ENCODE peak calls at places on chromosomes 4 and X, in seven cellular contexts. One of them, this sample, is unnamed.

GRCh38 chrX:20233336-20233735 is 33.4 kb downstream of the RPS6KA3 start:
- DNase-seq in nephron progenitor cell: no peak
- DNase-seq in stimulated activated CD4-positive, alpha-beta T cell treated with anti-CD3 and anti-CD28 coated beads, TNF-alpha, amount 100 ng/mL, for 48 hours: no peak
- DNase-seq in IMR-90: no peak
- DNase-seq in AML-193: no peak
- DNase-seq in nucleus accumbens: no peak
- DNase-seq in amygdala: no peak
- DNase-seq in this sample: no peak

GRCh38 chrX:10832103-10832502 is 211.7 kb upstream of the MID1 start:
- DNase-seq in nephron progenitor cell: no peak
- DNase-seq in stimulated activated CD4-positive, alpha-beta T cell treated with anti-CD3 and anti-CD28 coated beads, TNF-alpha, amount 100 ng/mL, for 48 hours: no peak
- DNase-seq in IMR-90: no peak
- DNase-seq in AML-193: no peak
- DNase-seq in nucleus accumbens: no peak
- DNase-seq in amygdala: no peak
- DNase-seq in this sample: no peak

GRCh38 chr4:110865611-110866254 is 242.9 kb upstream of the PITX2 start:
- DNase-seq in nephron progenitor cell: no peak
- DNase-seq in stimulated activated CD4-positive, alpha-beta T cell treated with anti-CD3 and anti-CD28 coated beads, TNF-alpha, amount 100 ng/mL, for 48 hours: no peak
- DNase-seq in IMR-90: peak; percentile 55
- DNase-seq in AML-193: no peak
- DNase-seq in nucleus accumbens: no peak
- DNase-seq in amygdala: no peak
- DNase-seq in this sample: peak; percentile 75

GRCh38 chr4:53355919-53356521 is 9.8 kb downstream of the SCFD2 start:
- DNase-seq in nephron progenitor cell: no peak
- DNase-seq in stimulated activated CD4-positive, alpha-beta T cell treated with anti-CD3 and anti-CD28 coated beads, TNF-alpha, amount 100 ng/mL, for 48 hours: no peak
- DNase-seq in IMR-90: no peak
- DNase-seq in AML-193: no peak
- DNase-seq in nucleus accumbens: no peak
- DNase-seq in amygdala: no peak
- DNase-seq in this sample: no peak

GRCh38 chr4:68369474-68369805 is 19.6 kb upstream of the YTHDC1 start:
- DNase-seq in nephron progenitor cell: no peak
- DNase-seq in stimulated activated CD4-positive, alpha-beta T cell treated with anti-CD3 and anti-CD28 coated beads, TNF-alpha, amount 100 ng/mL, for 48 hours: no peak
- DNase-seq in IMR-90: no peak
- DNase-seq in AML-193: no peak
- DNase-seq in nucleus accumbens: no peak
- DNase-seq in amygdala: no peak
- DNase-seq in this sample: peak; percentile 40

GRCh38 chr4:472881-473574 is 25.9 kb downstream of the ZNF721 start:
- DNase-seq in nephron progenitor cell: no peak
- DNase-seq in stimulated activated CD4-positive, alpha-beta T cell treated with anti-CD3 and anti-CD28 coated beads, TNF-alpha, amount 100 ng/mL, for 48 hours: no peak
- DNase-seq in IMR-90: peak; percentile 0
- DNase-seq in AML-193: no peak
- DNase-seq in nucleus accumbens: no peak
- DNase-seq in amygdala: peak; percentile 38
- DNase-seq in this sample: peak; percentile 6

GRCh38 chr4:46016306-46016705 is 107.5 kb downstream of the GABRG1 start:
- DNase-seq in nephron progenitor cell: peak; percentile 35
- DNase-seq in stimulated activated CD4-positive, alpha-beta T cell treated with anti-CD3 and anti-CD28 coated beads, TNF-alpha, amount 100 ng/mL, for 48 hours: no peak
- DNase-seq in IMR-90: no peak
- DNase-seq in AML-193: no peak
- DNase-seq in nucleus accumbens: no peak
- DNase-seq in amygdala: no peak
- DNase-seq in this sample: no peak

GRCh38 chrX:10922158-10922557 is 189.0 kb upstream of the HCCS start:
- DNase-seq in nephron progenitor cell: no peak
- DNase-seq in stimulated activated CD4-positive, alpha-beta T cell treated with anti-CD3 and anti-CD28 coated beads, TNF-alpha, amount 100 ng/mL, for 48 hours: no peak
- DNase-seq in IMR-90: peak; percentile 86
- DNase-seq in AML-193: no peak
- DNase-seq in nucleus accumbens: no peak
- DNase-seq in amygdala: no peak
- DNase-seq in this sample: peak; percentile 73

GRCh38 chr4:8403981-8404380 is 36.5 kb downstream of the ACOX3 start:
- DNase-seq in nephron progenitor cell: no peak
- DNase-seq in stimulated activated CD4-positive, alpha-beta T cell treated with anti-CD3 and anti-CD28 coated beads, TNF-alpha, amount 100 ng/mL, for 48 hours: no peak
- DNase-seq in IMR-90: no peak
- DNase-seq in AML-193: no peak
- DNase-seq in nucleus accumbens: no peak
- DNase-seq in amygdala: no peak
- DNase-seq in this sample: no peak

GRCh38 chr4:18398661-18399060 is 377.1 kb upstream of the LCORL start:
- DNase-seq in nephron progenitor cell: peak; percentile 1
- DNase-seq in stimulated activated CD4-positive, alpha-beta T cell treated with anti-CD3 and anti-CD28 coated beads, TNF-alpha, amount 100 ng/mL, for 48 hours: no peak
- DNase-seq in IMR-90: no peak
- DNase-seq in AML-193: no peak
- DNase-seq in nucleus accumbens: no peak
- DNase-seq in amygdala: no peak
- DNase-seq in this sample: no peak

GRCh38 chrX:7074135-7074907 is 73.2 kb upstream of the STS start:
- DNase-seq in nephron progenitor cell: no peak
- DNase-seq in stimulated activated CD4-positive, alpha-beta T cell treated with anti-CD3 and anti-CD28 coated beads, TNF-alpha, amount 100 ng/mL, for 48 hours: no peak
- DNase-seq in IMR-90: no peak
- DNase-seq in AML-193: no peak
- DNase-seq in nucleus accumbens: no peak
- DNase-seq in amygdala: no peak
- DNase-seq in this sample: no peak

GRCh38 chrX:132508834-132509233 is 20.0 kb upstream of the MBNL3 start:
- DNase-seq in nephron progenitor cell: no peak
- DNase-seq in stimulated activated CD4-positive, alpha-beta T cell treated with anti-CD3 and anti-CD28 coated beads, TNF-alpha, amount 100 ng/mL, for 48 hours: no peak
- DNase-seq in IMR-90: no peak
- DNase-seq in AML-193: no peak
- DNase-seq in nucleus accumbens: no peak
- DNase-seq in amygdala: no peak
- DNase-seq in this sample: no peak

GRCh38 chr4:40238700-40239548 is 42.1 kb downstream of the RHOH start:
- DNase-seq in nephron progenitor cell: no peak
- DNase-seq in stimulated activated CD4-positive, alpha-beta T cell treated with anti-CD3 and anti-CD28 coated beads, TNF-alpha, amount 100 ng/mL, for 48 hours: peak; percentile 80
- DNase-seq in IMR-90: no peak
- DNase-seq in AML-193: no peak
- DNase-seq in nucleus accumbens: no peak
- DNase-seq in amygdala: no peak
- DNase-seq in this sample: no peak

GRCh38 chrX:106707771-106708454 is 18.6 kb upstream of the RNF128 start:
- DNase-seq in nephron progenitor cell: no peak
- DNase-seq in stimulated activated CD4-positive, alpha-beta T cell treated with anti-CD3 and anti-CD28 coated beads, TNF-alpha, amount 100 ng/mL, for 48 hours: no peak
- DNase-seq in IMR-90: peak; percentile 94
- DNase-seq in AML-193: no peak
- DNase-seq in nucleus accumbens: peak; percentile 1
- DNase-seq in amygdala: no peak
- DNase-seq in this sample: peak; percentile 90

GRCh38 chr4:66475596-66475995 is 805.3 kb upstream of the EPHA5 start:
- DNase-seq in nephron progenitor cell: no peak
- DNase-seq in stimulated activated CD4-positive, alpha-beta T cell treated with anti-CD3 and anti-CD28 coated beads, TNF-alpha, amount 100 ng/mL, for 48 hours: no peak
- DNase-seq in IMR-90: no peak
- DNase-seq in AML-193: no peak
- DNase-seq in nucleus accumbens: no peak
- DNase-seq in amygdala: no peak
- DNase-seq in this sample: no peak

GRCh38 chr4:143399113-143399949 is 62.7 kb downstream of the GAB1 start:
- DNase-seq in nephron progenitor cell: no peak
- DNase-seq in stimulated activated CD4-positive, alpha-beta T cell treated with anti-CD3 and anti-CD28 coated beads, TNF-alpha, amount 100 ng/mL, for 48 hours: no peak
- DNase-seq in IMR-90: peak; percentile 21
- DNase-seq in AML-193: peak; percentile 37
- DNase-seq in nucleus accumbens: no peak
- DNase-seq in amygdala: no peak
- DNase-seq in this sample: peak; percentile 29

GRCh38 chr4:10082047-10082446 is 34.6 kb downstream of the WDR1 start:
- DNase-seq in nephron progenitor cell: no peak
- DNase-seq in stimulated activated CD4-positive, alpha-beta T cell treated with anti-CD3 and anti-CD28 coated beads, TNF-alpha, amount 100 ng/mL, for 48 hours: no peak
- DNase-seq in IMR-90: no peak
- DNase-seq in AML-193: no peak
- DNase-seq in nucleus accumbens: no peak
- DNase-seq in amygdala: no peak
- DNase-seq in this sample: no peak

GRCh38 chrX:108025954-108026616 is 18.8 kb upstream of the VSIG1 start:
- DNase-seq in nephron progenitor cell: no peak
- DNase-seq in stimulated activated CD4-positive, alpha-beta T cell treated with anti-CD3 and anti-CD28 coated beads, TNF-alpha, amount 100 ng/mL, for 48 hours: no peak
- DNase-seq in IMR-90: no peak
- DNase-seq in AML-193: no peak
- DNase-seq in nucleus accumbens: no peak
- DNase-seq in amygdala: no peak
- DNase-seq in this sample: peak; percentile 2

GRCh38 chr4:89277412-89277811 is 30.2 kb downstream of the GPRIN3 start:
- DNase-seq in nephron progenitor cell: no peak
- DNase-seq in stimulated activated CD4-positive, alpha-beta T cell treated with anti-CD3 and anti-CD28 coated beads, TNF-alpha, amount 100 ng/mL, for 48 hours: no peak
- DNase-seq in IMR-90: no peak
- DNase-seq in AML-193: no peak
- DNase-seq in nucleus accumbens: no peak
- DNase-seq in amygdala: no peak
- DNase-seq in this sample: no peak

GRCh38 chr4:76723916-76724315 is 174.0 kb downstream of the SOWAHB start:
- DNase-seq in nephron progenitor cell: no peak
- DNase-seq in stimulated activated CD4-positive, alpha-beta T cell treated with anti-CD3 and anti-CD28 coated beads, TNF-alpha, amount 100 ng/mL, for 48 hours: no peak
- DNase-seq in IMR-90: peak; percentile 91
- DNase-seq in AML-193: no peak
- DNase-seq in nucleus accumbens: no peak
- DNase-seq in amygdala: no peak
- DNase-seq in this sample: peak; percentile 63

GRCh38 chr4:155017426-155017825 is 191.0 kb upstream of the NPY2R start:
- DNase-seq in nephron progenitor cell: no peak
- DNase-seq in stimulated activated CD4-positive, alpha-beta T cell treated with anti-CD3 and anti-CD28 coated beads, TNF-alpha, amount 100 ng/mL, for 48 hours: no peak
- DNase-seq in IMR-90: no peak
- DNase-seq in AML-193: no peak
- DNase-seq in nucleus accumbens: no peak
- DNase-seq in amygdala: no peak
- DNase-seq in this sample: no peak

GRCh38 chr4:4651811-4652609 is 110.2 kb upstream of the STX18 start:
- DNase-seq in nephron progenitor cell: no peak
- DNase-seq in stimulated activated CD4-positive, alpha-beta T cell treated with anti-CD3 and anti-CD28 coated beads, TNF-alpha, amount 100 ng/mL, for 48 hours: no peak
- DNase-seq in IMR-90: no peak
- DNase-seq in AML-193: no peak
- DNase-seq in nucleus accumbens: no peak
- DNase-seq in amygdala: no peak
- DNase-seq in this sample: peak; percentile 26